ENCODE peak calls at places on chromosome 1, in five cellular contexts. U is fibroblast of lung, K is mesenchymal stem cell, A is SK-N-SH, E is HCT116. X is an unnamed sample.

GRCh38 chr1:27952147-27952546 is 7.6 kb upstream of the XKR8 start:
- DNase-seq in U (no peak), E (no peak), A (no peak), K (no peak), X (peak; percentile 14)

GRCh38 chr1:1752190-1752589 is 26.1 kb downstream of the NADK start:
- DNase-seq in A (no peak), E (no peak), K (no peak), U (no peak), X (peak; percentile 39)

GRCh38 chr1:176802316-176802715 is 339.3 kb downstream of the PAPPA2 start:
- DNase-seq in A (no peak), K (no peak), E (no peak), U (no peak), X (no peak)

GRCh38 chr1:15341634-15342375 is 67.9 kb upstream of the EFHD2 start:
- DNase-seq in A (no peak), K (peak; percentile 84), U (peak; percentile 72), E (no peak), X (peak; percentile 85)

GRCh38 chr1:225617956-225618355 is 35.0 kb downstream of the ENAH start:
- DNase-seq in K (no peak), E (no peak), A (peak; percentile 21), U (no peak), X (no peak)

GRCh38 chr1:231206856-231207255 is 34.2 kb upstream of the GNPAT start:
- DNase-seq in A (no peak), U (peak; percentile 12), E (no peak), K (peak; percentile 12), X (peak; percentile 78)

GRCh38 chr1:221948459-221948858 is 206.6 kb upstream of the DUSP10 start:
- DNase-seq in U (no peak), K (no peak), E (no peak), A (no peak), X (no peak)

GRCh38 chr1:41666991-41667631 is 182.6 kb upstream of the EDN2 start:
- DNase-seq in U (peak; percentile 45), E (no peak), K (no peak), A (no peak), X (peak; percentile 83)

GRCh38 chr1:32151319-32151787 is 28.1 kb upstream of the TXLNA start:
- DNase-seq in A (peak; percentile 16), U (peak; percentile 78), K (peak; percentile 80), E (no peak), X (peak; percentile 88)

GRCh38 chr1:119859647-119860046 is 36.7 kb downstream of the ADAM30 start:
- DNase-seq in E (peak; percentile 21), A (no peak), U (peak; percentile 79), K (peak; percentile 79), X (peak; percentile 94)

GRCh38 chr1:11796036-11796828 is 9.5 kb downstream of the MTHFR start:
- DNase-seq in K (no peak), A (no peak), U (peak; percentile 23), E (no peak), X (peak; percentile 77)

GRCh38 chr1:1358433-1359201 is at the start of gene MXRA8:
- DNase-seq in K (peak; percentile 89), E (no peak), A (no peak), U (peak; percentile 88), X (peak; percentile 98)

GRCh38 chr1:30757196-30757949 is at the start of gene LAPTM5:
- DNase-seq in K (no peak), E (no peak), U (peak; percentile 61), A (no peak), X (peak; percentile 90)

GRCh38 chr1:207031632-207032258 is 811 bp downstream of the C1orf116 start:
- DNase-seq in E (no peak), A (no peak), K (no peak), U (no peak), X (peak; percentile 0)

GRCh38 chr1:162892916-162893714 is 32.1 kb upstream of the CCDC190 start:
- DNase-seq in U (no peak), K (peak; percentile 54), A (no peak), E (no peak), X (no peak)

GRCh38 chr1:37495875-37496274 is 18.7 kb downstream of the MEAF6 start:
- DNase-seq in A (no peak), U (no peak), E (no peak), K (no peak), X (no peak)

GRCh38 chr1:234437423-234438171 is 41.4 kb downstream of the TARBP1 start:
- DNase-seq in A (peak; percentile 50), K (no peak), U (peak; percentile 40), E (no peak), X (no peak)

DNA sequence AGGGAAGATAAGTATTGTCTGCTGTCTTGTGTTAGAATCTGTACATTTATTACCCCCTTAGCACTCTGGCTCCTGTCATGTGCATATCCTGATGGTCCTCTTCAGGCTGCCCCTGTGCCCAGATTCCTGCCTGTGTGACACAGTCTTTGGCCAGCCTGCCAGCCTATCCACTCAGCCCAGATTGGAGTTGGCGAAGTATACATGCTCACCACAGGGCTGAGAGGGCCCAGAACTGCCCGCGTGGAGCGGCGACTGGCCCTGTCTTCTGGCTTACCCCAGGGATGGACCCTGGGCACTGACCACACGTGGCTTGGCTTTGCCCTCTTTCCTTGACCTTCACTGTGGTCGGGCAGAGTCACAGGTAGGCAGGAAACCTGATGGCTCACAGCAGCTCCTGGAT is 11.4 kb downstream of the RNF220 start:
- DNase-seq in E (no peak), U (no peak), K (no peak), A (no peak), X (no peak)
- H3K27me3 ChIP-seq in E (no peaks in the 10 kb centered on the region), U (peaks cover 88% of the 10 kb centered on the region), K (peaks cover 93% of the 10 kb centered on the region), A (peaks cover 98% of the 10 kb centered on the region), X (peaks cover 98% of the 10 kb centered on the region)

DNA sequence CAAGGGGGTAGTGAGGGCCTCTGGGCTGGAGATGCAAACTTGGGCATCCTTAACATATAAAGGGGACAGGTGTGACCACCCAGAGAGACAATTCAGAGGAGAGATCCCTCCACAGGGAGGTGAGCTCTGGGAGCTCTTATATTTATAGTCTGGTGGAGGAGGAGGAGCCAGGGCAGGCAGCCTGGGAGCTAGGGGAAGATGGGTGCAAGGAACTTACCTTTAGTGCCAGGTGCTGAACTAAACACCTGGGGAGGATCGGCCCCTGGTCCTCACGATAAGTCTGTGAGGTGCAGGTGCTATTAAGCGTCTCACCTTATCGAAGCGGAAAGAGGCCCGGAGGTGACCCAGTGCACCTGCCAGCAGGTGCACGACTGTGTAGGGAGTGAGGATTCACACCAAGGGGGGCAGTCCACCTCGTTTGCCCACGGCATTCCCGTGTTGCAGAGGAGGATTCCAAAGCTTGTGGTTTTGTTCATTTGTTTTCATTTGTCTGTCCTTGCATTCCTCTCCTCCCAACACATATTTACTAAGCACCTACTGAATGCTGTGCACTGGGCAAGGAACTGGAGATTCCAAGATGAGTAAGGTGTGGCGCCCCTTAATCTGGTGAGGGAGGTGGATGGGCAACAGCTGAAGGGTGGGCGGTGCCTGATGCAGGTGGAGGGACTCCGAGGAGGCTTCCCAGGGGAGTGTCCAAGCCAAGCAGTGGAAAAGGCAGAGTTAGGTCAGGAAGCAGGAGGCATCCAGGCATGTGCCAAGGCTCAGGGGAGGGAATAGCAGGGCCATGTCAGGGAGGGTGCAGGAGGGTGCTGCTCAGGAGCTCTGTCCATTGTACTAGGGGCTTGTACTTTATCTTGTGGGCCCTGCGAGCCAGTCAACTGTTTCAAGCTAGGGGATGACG is 11.4 kb downstream of the ARHGEF10L start:
- DNase-seq in U (peak; percentile 36), K (no peak), E (no peak), A (no peak), X (no peak)
- H2AFZ ChIP-seq in U (no peak overlapping the region), K (no peak overlapping the region), E (no peak overlapping the region), A (no peak overlapping the region), X (no peak overlapping the region)

GRCh38 chr1:165345502-165345901 is 11.0 kb downstream of the LMX1A start:
- DNase-seq in A (no peak), E (no peak), U (no peak), K (no peak), X (no peak)
- H3K27me3 ChIP-seq in A (peaks cover 13% of the 10 kb centered on the region), E (peaks cover 88% of the 10 kb centered on the region), U (no peaks in the 10 kb centered on the region), K (peaks cover 42% of the 10 kb centered on the region), X (no peaks in the 10 kb centered on the region)

DNA sequence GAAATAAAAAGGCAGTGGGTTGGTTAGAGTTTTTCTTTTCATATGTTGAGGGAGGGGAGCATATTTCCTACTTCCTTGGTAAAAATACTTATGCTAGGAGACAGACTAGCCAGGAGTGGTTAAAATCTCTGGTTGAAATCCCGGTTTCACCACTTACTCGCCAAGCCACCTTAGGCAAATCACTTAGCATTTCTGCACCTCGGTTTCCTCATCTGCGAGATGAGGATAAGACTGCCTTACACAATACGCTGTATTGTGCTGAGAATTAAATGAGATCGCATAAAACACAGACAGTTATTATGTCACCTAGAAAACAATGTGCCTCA is 1.4 kb downstream of the IFFO2 start:
- DNase-seq in U (no peak), E (no peak), K (no peak), A (no peak), X (no peak)
- H2AFZ ChIP-seq in U (no peak overlapping the region), E (no peak overlapping the region), K (no peak overlapping the region), A (no peak overlapping the region), X (no peak overlapping the region)

GRCh38 chr1:8689431-8690252 is 127.8 kb downstream of the RERE start:
- DNase-seq in A (no peak), U (no peak), K (no peak), E (no peak), X (no peak)
- H3K27me3 ChIP-seq in A (no peaks in the 10 kb centered on the region), U (no peaks in the 10 kb centered on the region), K (no peaks in the 10 kb centered on the region), E (no peaks in the 10 kb centered on the region), X (no peaks in the 10 kb centered on the region)

GRCh38 chr1:45117766-45118165 is 88.6 kb downstream of the ZSWIM5 start:
- DNase-seq in U (no peak), K (no peak), E (no peak), A (no peak), X (no peak)
- H2AFZ ChIP-seq in U (no peak overlapping the region), K (no peak overlapping the region), E (no peak overlapping the region), A (no peak overlapping the region), X (no peak overlapping the region)

GRCh38 chr1:18243503-18244175 is 136.0 kb downstream of the IGSF21 start:
- DNase-seq in A (no peak), E (no peak), K (no peak), U (no peak), X (no peak)
- H3K27me3 ChIP-seq in A (no peaks in the 10 kb centered on the region), E (peaks cover 79% of the 10 kb centered on the region), K (no peaks in the 10 kb centered on the region), U (no peaks in the 10 kb centered on the region), X (no peaks in the 10 kb centered on the region)

DNA sequence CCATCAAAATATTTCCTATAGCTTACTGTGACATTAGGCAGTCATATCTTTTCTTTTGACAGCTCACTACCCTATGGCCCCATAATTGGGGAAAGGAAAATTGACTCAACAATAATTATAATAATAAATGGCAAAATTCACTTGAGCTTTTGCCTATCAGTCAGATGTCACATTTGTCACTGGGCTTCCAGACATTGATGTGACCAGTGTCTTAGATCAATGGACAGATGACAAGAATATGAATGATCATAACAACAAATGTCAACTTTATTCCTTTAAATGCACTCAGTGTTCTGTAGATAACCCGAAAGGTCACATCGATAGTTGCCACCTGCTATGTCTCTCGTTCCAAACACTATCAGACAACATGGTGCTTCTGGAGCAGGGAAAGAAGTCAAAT is 266.7 kb downstream of the GPATCH2 start:
- DNase-seq in E (no peak), K (no peak), U (no peak), A (no peak), X (no peak)
- H2AFZ ChIP-seq in E (no peak overlapping the region), K (no peak overlapping the region), U (no peak overlapping the region), A (no peak overlapping the region), X (no peak overlapping the region)

GRCh38 chr1:152917794-152918193 is 9.4 kb downstream of the IVL start:
- DNase-seq in A (no peak), U (peak; percentile 6), K (no peak), E (peak; percentile 18), X (no peak)
- H3K27me3 ChIP-seq in A (no peaks in the 10 kb centered on the region), U (no peaks in the 10 kb centered on the region), K (no peaks in the 10 kb centered on the region), E (peaks cover 24% of the 10 kb centered on the region), X (no peaks in the 10 kb centered on the region)